ENCODE peak calls at places on chromosomes 5 and 9, in nine cellular contexts. J, O, D, E, P, U, N, R and X are unnamed samples.

GRCh38 chr9:135693771-135694170 is 5.5 kb downstream of the SOHLH1 start:
- DNase-seq in J (no peak), O (no peak), D (no peak), E (no peak), P (no peak), U (no peak), N (no peak), R (no peak), X (no peak)

GRCh38 chr9:112033237-112034215 is 136.9 kb downstream of the UGCG start:
- DNase-seq in J (no peak), O (no peak), D (no peak), E (no peak), P (no peak), U (no peak), N (no peak), R (no peak), X (no peak)

GRCh38 chr9:113653746-113654604 is 190.4 kb downstream of the RGS3 start:
- DNase-seq in J (no peak), O (no peak), D (no peak), E (no peak), P (no peak), U (peak), N (no peak), R (peak), X (no peak)

GRCh38 chr9:117545846-117546245 is 131.0 kb upstream of the ASTN2 start:
- DNase-seq in J (no peak), O (no peak), D (no peak), E (no peak), P (no peak), U (no peak), N (no peak), R (no peak), X (no peak)

GRCh38 chr9:112913326-112913725 is 22.6 kb upstream of the SLC46A2 start:
- DNase-seq in J (no peak), O (no peak), D (no peak), E (no peak), P (no peak), U (no peak), N (no peak), R (no peak), X (no peak)

GRCh38 chr9:97954550-97954989 is 16.6 kb upstream of the HEMGN start:
- DNase-seq in J (no peak), O (peak), D (peak), E (peak), P (peak), U (peak), N (peak), R (peak), X (no peak)

GRCh38 chr5:133962801-133963476 is 5.5 kb downstream of the C5orf15 start:
- DNase-seq in J (no peak), O (no peak), D (no peak), E (peak), P (no peak), U (no peak), N (no peak), R (peak), X (no peak)

GRCh38 chr9:121376214-121376830 is 6.3 kb upstream of the STOM start:
- DNase-seq in J (no peak), O (no peak), D (no peak), E (peak), P (no peak), U (no peak), N (no peak), R (peak), X (no peak)

GRCh38 chr5:132815454-132815853 is 2.4 kb downstream of the SOWAHA start:
- DNase-seq in J (no peak), O (no peak), D (no peak), E (peak), P (no peak), U (no peak), N (no peak), R (no peak), X (no peak)

GRCh38 chr5:171750316-171750788 is 35.3 kb upstream of the SMIM23 start:
- DNase-seq in J (peak), O (no peak), D (no peak), E (no peak), P (no peak), U (no peak), N (no peak), R (peak), X (no peak)

GRCh38 chr9:98222885-98223640 is 30.6 kb upstream of the CORO2A start:
- DNase-seq in J (no peak), O (no peak), D (no peak), E (peak), P (no peak), U (no peak), N (no peak), R (peak), X (peak)

GRCh38 chr5:116378007-116378831 is 196.4 kb downstream of the SEMA6A start:
- DNase-seq in J (no peak), O (no peak), D (no peak), E (no peak), P (no peak), U (no peak), N (no peak), R (no peak), X (peak)

GRCh38 chr9:89949116-89949515 is 344.3 kb downstream of the GADD45G start:
- DNase-seq in J (no peak), O (no peak), D (no peak), E (no peak), P (no peak), U (no peak), N (no peak), R (no peak), X (no peak)

GRCh38 chr5:134451618-134452505 is 40.2 kb upstream of the CDKN2AIPNL start:
- DNase-seq in J (peak), O (no peak), D (no peak), E (peak), P (no peak), U (no peak), N (no peak), R (peak), X (no peak)

GRCh38 chr9:32966036-32966435 is 35.4 kb downstream of the APTX start:
- DNase-seq in J (no peak), O (no peak), D (no peak), E (no peak), P (no peak), U (no peak), N (no peak), R (no peak), X (no peak)

GRCh38 chr5:149471406-149472183 is 79.6 kb downstream of the CSNK1A1 start:
- DNase-seq in J (peak), O (no peak), D (no peak), E (no peak), P (no peak), U (no peak), N (no peak), R (no peak), X (peak)

GRCh38 chr9:92184041-92184564 is 68.9 kb upstream of the SPTLC1 start:
- DNase-seq in J (no peak), O (no peak), D (no peak), E (no peak), P (no peak), U (no peak), N (no peak), R (no peak), X (no peak)

GRCh38 chr9:135898634-135899407 is 8.5 kb downstream of the CAMSAP1 start:
- DNase-seq in J (no peak), O (no peak), D (no peak), E (peak), P (no peak), U (no peak), N (no peak), R (peak), X (no peak)

GRCh38 chr9:126618200-126618589 is 4.5 kb downstream of the LMX1B start:
- DNase-seq in J (no peak), O (no peak), D (no peak), E (no peak), P (no peak), U (no peak), N (no peak), R (no peak), X (no peak)

GRCh38 chr9:132370592-132370991 is 15.8 kb upstream of the SETX start:
- DNase-seq in J (no peak), O (no peak), D (no peak), E (no peak), P (no peak), U (no peak), N (no peak), R (no peak), X (no peak)

GRCh38 chr5:179187229-179187678 is 127.1 kb downstream of the ZNF354C start:
- DNase-seq in J (peak), O (no peak), D (no peak), E (no peak), P (no peak), U (no peak), N (no peak), R (no peak), X (no peak)

GRCh38 chr5:138927979-138928378 is 52.8 kb upstream of the LRRTM2 start:
- DNase-seq in J (peak), O (no peak), D (no peak), E (no peak), P (no peak), U (peak), N (no peak), R (no peak), X (no peak)

GRCh38 chr5:44952376-44952775 is 143.6 kb downstream of the MRPS30 start:
- DNase-seq in J (no peak), O (no peak), D (no peak), E (peak), P (no peak), U (no peak), N (no peak), R (peak), X (no peak)

GRCh38 chr9:89598926-89599325 is 5.9 kb upstream of the GADD45G start:
- DNase-seq in J (no peak), O (no peak), D (peak), E (no peak), P (no peak), U (no peak), N (no peak), R (no peak), X (no peak)

GRCh38 chr5:151703227-151703626 is 16.5 kb upstream of the SPARC start:
- DNase-seq in J (no peak), O (no peak), D (no peak), E (no peak), P (no peak), U (no peak), N (no peak), R (no peak), X (no peak)